ENCODE peak calls at places on chromosomes 1 and 21, in four cellular contexts. U, V, G and A are unnamed samples.

GRCh38 chr1:62110198-62110817 is 84.3 kb upstream of the L1TD1 start:
- DNase-seq in V (no peak), U (no peak), G (no peak), A (no peak)

GRCh38 chr1:52579415-52579814 is 22.8 kb upstream of the GPX7 start:
- DNase-seq in U (peak), G (no peak), V (no peak), A (no peak)

GRCh38 chr21:42486551-42486950 is 9.5 kb downstream of the RSPH1 start:
- DNase-seq in G (no peak), V (no peak), U (no peak), A (no peak)

GRCh38 chr1:118116401-118116800 is 68.6 kb downstream of the SPAG17 start:
- DNase-seq in V (no peak), U (no peak), G (no peak), A (no peak)

GRCh38 chr1:98086796-98087195 is 166.0 kb upstream of the DPYD start:
- DNase-seq in V (no peak), U (peak), G (peak), A (no peak)

GRCh38 chr1:87897486-87897885 is 568.8 kb downstream of the LMO4 start:
- DNase-seq in V (no peak), U (no peak), G (no peak), A (no peak)

GRCh38 chr1:19385869-19386591 is 73.9 kb downstream of the SLC66A1 start:
- DNase-seq in V (no peak), U (peak), G (no peak), A (no peak)

GRCh38 chr1:180643693-180644092 is 11.9 kb downstream of the XPR1 start:
- DNase-seq in G (no peak), V (peak), U (no peak), A (no peak)

GRCh38 chr1:9906466-9906865 is 3.6 kb downstream of the CTNNBIP1 start:
- DNase-seq in G (no peak), V (no peak), U (no peak), A (no peak)

GRCh38 chr1:206012086-206012859 is 9.1 kb upstream of the RAB7B start:
- DNase-seq in G (no peak), U (peak), V (peak), A (peak)

GRCh38 chr1:169003864-169004516 is 102.5 kb upstream of the ATP1B1 start:
- DNase-seq in G (no peak), U (no peak), V (no peak), A (no peak)

DNA sequence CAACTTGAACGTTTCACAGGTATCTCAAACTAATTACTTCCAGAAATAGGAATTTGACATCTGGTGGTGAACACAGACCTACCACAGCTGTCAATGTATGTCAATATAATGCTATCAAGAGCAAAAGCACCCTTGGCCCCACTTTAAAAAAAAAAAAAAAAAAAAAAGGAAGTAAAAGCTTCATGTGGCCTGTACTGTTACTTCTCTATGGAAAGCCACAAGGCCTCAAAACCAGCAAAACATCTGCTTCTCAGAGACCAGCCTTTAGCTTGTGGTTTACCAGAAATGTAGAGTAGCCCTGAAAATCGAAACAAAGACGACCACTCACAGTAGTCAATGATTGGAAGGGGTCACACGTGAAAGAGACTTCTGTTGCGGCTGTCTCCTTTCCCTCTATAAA is 109.6 kb downstream of the SLC45A1 start:
- DNase-seq in G (no peak), V (no peak), U (no peak), A (peak)
- TF ChIP-seq CREB1 in G (no peak), V (no peak), U (no peak), A (peak)

GRCh38 chr1:43991200-43991475 is 261 bp upstream of the CCDC24 start:
- DNase-seq in G (no peak), U (no peak), V (no peak), A (no peak)
- TF ChIP-seq POLR2AphosphoS5 in G (no peak), U (no peak), V (no peak), A (peak)

DNA sequence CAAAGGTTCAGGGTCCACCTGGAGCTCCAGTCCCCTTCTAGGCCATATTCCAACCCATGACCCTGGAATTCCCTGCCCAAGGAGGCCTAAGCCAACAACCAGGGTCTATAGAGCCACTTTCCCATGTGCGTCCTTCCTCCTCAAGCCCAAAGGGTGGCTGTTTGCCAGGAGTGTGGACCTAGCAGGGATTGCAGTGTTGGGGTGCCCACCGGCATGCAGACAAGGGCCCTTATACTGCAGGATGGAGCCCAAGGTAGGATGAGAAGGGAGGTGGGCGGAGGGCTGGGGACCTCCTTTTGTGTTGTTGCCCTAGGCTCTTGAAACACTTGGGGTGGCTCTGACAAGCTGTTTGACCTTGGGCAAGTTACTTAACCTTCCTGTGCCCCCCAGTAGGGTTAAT is 19.7 kb upstream of the ADGRB2 start:
- DNase-seq in V (no peak), G (no peak), U (no peak), A (no peak)
- TF ChIP-seq GABPA in V (no peak), G (no peak), U (no peak), A (no peak)

DNA sequence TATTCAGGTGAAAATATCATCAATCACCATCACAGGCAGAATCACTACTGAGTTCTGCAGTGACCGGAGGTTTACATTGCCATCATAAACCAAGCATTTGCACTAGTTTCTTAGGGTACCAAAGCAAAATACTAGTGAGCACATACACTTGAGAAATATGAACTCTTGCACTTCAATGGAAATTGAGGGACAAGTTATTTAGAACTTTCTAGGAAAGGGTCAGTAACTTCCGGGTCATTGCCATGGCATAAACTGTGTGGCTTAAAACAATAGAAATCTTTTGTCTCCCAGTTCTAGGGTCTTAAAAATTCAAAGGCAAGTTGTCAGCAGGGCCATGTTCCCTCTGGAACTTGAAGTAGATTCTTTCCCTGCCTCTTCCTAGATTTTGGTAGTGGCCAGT is 197.5 kb downstream of the ZC3H11B start:
- DNase-seq in G (no peak), V (no peak), U (no peak), A (no peak)
- TF ChIP-seq CREB1 in G (no peak), V (no peak), U (no peak), A (no peak)